ENCODE peak calls at places on chromosomes 4 and X, in five cellular contexts. I is upper lobe of right lung, A is K562, Q is A673, F is PC-3. O is an unnamed sample.
A peak's percentile ranks its signal among the peaks of the same experiment; 100 is the strongest.

GRCh38 chr4:2069161-2069971 is 10.2 kb downstream of the NAT8L start:
- DNase-seq in F (no peak), A (no peak), Q (no peak), I (peak; percentile 58), O (no peak)

GRCh38 chr4:163587867-163588266 is 93.4 kb downstream of the TMA16 start:
- DNase-seq in I (no peak), A (no peak), Q (peak; percentile 18), F (peak; percentile 18), O (no peak)

GRCh38 chr4:100486496-100486895 is 31.3 kb downstream of the EMCN start:
- DNase-seq in A (no peak), I (no peak), Q (no peak), F (no peak), O (no peak)

GRCh38 chr4:31106419-31106818 is 386.2 kb downstream of the PCDH7 start:
- DNase-seq in I (no peak), Q (no peak), A (no peak), F (no peak), O (no peak)

GRCh38 chr4:21097026-21097425 is 396.8 kb downstream of the PACRGL start:
- DNase-seq in Q (no peak), I (no peak), A (no peak), F (peak; percentile 20), O (no peak)

GRCh38 chr4:157204634-157205244 is 15.8 kb upstream of the GRIA2 start:
- DNase-seq in F (peak; percentile 44), Q (peak; percentile 37), I (peak; percentile 76), A (peak; percentile 50), O (no peak)

GRCh38 chrX:68942141-68942540 is 113.3 kb downstream of the EFNB1 start:
- DNase-seq in I (no peak), F (no peak), Q (no peak), A (no peak), O (no peak)

GRCh38 chr4:139933541-139933940 is 220.4 kb downstream of the MAML3 start:
- DNase-seq in A (no peak), F (no peak), Q (no peak), I (no peak), O (no peak)

GRCh38 chrX:66012094-66012534 is 27.8 kb downstream of the VSIG4 start:
- DNase-seq in Q (no peak), A (no peak), F (no peak), I (no peak), O (no peak)

GRCh38 chr4:104915373-104915772 is 231.3 kb upstream of the TET2 start:
- DNase-seq in I (no peak), A (no peak), F (no peak), Q (no peak), O (no peak)
- H3K27me3 ChIP-seq in I (no peaks in the 10 kb centered on the region), A (no peaks in the 10 kb centered on the region), F (no peaks in the 10 kb centered on the region), Q (no peaks in the 10 kb centered on the region), O (peaks cover 50% of the 10 kb centered on the region)

GRCh38 chrX:129700536-129700935 is 38.2 kb upstream of the XPNPEP2 start:
- DNase-seq in F (no peak), A (no peak), Q (no peak), I (no peak), O (no peak)
- H3K27me3 ChIP-seq in F (no peaks in the 10 kb centered on the region), A (peaks cover 2% of the 10 kb centered on the region), Q (no peaks in the 10 kb centered on the region), I (no peaks in the 10 kb centered on the region), O (no peaks in the 10 kb centered on the region)

GRCh38 chr4:119024102-119024501 is 111.5 kb upstream of the MYOZ2 start:
- DNase-seq in A (no peak), F (no peak), Q (no peak), I (no peak), O (no peak)
- H3K27me3 ChIP-seq in A (no peaks in the 10 kb centered on the region), F (no peaks in the 10 kb centered on the region), Q (no peaks in the 10 kb centered on the region), I (no peaks in the 10 kb centered on the region), O (no peaks in the 10 kb centered on the region)

GRCh38 chr4:112514079-112514448 is 1.9 kb downstream of the NEUROG2 start:
- DNase-seq in A (no peak), I (no peak), F (no peak), Q (no peak), O (no peak)
- H3K27me3 ChIP-seq in A (peaks cover 69% of the 10 kb centered on the region), I (peaks cover 98% of the 10 kb centered on the region), F (peaks cover 73% of the 10 kb centered on the region), Q (peaks cover 96% of the 10 kb centered on the region), O (peaks cover 82% of the 10 kb centered on the region)

GRCh38 chrX:102129473-102129872 is 4.0 kb downstream of the TCEAL2 start:
- DNase-seq in I (no peak), A (no peak), F (peak; percentile 41), Q (peak; percentile 25), O (no peak)
- H3K27me3 ChIP-seq in I (no peaks in the 10 kb centered on the region), A (no peaks in the 10 kb centered on the region), F (peaks cover 6% of the 10 kb centered on the region), Q (peaks cover 45% of the 10 kb centered on the region), O (no peaks in the 10 kb centered on the region)

DNA sequence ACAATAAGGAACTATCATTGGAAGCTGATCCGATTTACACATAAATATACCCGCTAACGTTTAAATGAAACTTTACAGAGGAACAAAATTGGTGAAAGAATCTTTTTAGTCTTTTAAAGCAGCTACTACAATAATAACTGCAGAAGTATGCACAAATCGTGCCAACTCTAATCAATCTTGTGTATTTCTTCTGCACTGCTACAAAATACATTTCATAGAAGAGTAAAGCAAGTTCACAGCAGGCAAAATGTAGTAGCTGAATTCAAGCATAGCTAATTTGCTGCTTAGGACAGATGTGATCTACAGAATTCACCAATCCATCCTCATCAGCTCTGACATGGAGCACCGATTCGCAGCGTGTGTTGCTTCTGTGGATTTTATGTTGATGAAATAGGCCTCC is 367.2 kb upstream of the FGF13 start:
- DNase-seq in I (no peak), A (no peak), F (no peak), Q (peak; percentile 56), O (no peak)
- H3K27me3 ChIP-seq in I (no peaks in the 10 kb centered on the region), A (no peaks in the 10 kb centered on the region), F (no peaks in the 10 kb centered on the region), Q (no peaks in the 10 kb centered on the region), O (no peaks in the 10 kb centered on the region)

O was measured in iPS DF 6.9.